ENCODE peak calls at places on chromosomes 1 and 21, in four cellular contexts. I is cardiac muscle cell, U is lung, Q is IMR-90. A is an unnamed sample.

GRCh38 chr1:169546087-169546995 is 39.9 kb downstream of the F5 start:
- DNase-seq in I (peak), U (peak), Q (peak), A (peak)

GRCh38 chr1:69410893-69411292 is 156.8 kb upstream of the LRRC7 start:
- DNase-seq in I (no peak), U (no peak), Q (no peak), A (no peak)

GRCh38 chr1:171762143-171762563 is 19.3 kb upstream of the METTL13 start:
- DNase-seq in I (no peak), U (no peak), Q (no peak), A (no peak)

GRCh38 chr21:24093032-24093431 is 1514.2 kb downstream of the MRPL39 start:
- DNase-seq in I (no peak), U (no peak), Q (no peak), A (no peak)

GRCh38 chr1:227898502-227899140 is 49.1 kb downstream of the WNT9A start:
- DNase-seq in I (no peak), U (no peak), Q (no peak), A (peak)

GRCh38 chr1:39129514-39129913 is 75.0 kb upstream of the MACF1 start:
- DNase-seq in I (no peak), U (no peak), Q (peak), A (no peak)

GRCh38 chr1:62875676-62876075 is 91.7 kb downstream of the ATG4C start:
- DNase-seq in I (no peak), U (no peak), Q (no peak), A (no peak)

GRCh38 chr1:22132517-22133235 is 10.2 kb downstream of the WNT4 start:
- DNase-seq in I (no peak), U (no peak), Q (peak), A (peak)

GRCh38 chr21:15221799-15222386 is 157.1 kb upstream of the NRIP1 start:
- DNase-seq in I (peak), U (peak), Q (peak), A (no peak)

GRCh38 chr1:87402192-87403046 is 73.7 kb downstream of the LMO4 start:
- DNase-seq in I (no peak), U (no peak), Q (peak), A (no peak)

GRCh38 chr1:11147371-11147770 is 41.8 kb upstream of the ANGPTL7 start:
- DNase-seq in I (no peak), U (no peak), Q (peak), A (no peak)

GRCh38 chr1:235650341-235651169 is 971 bp upstream of the GNG4 start:
- DNase-seq in I (peak), U (no peak), Q (no peak), A (peak)

GRCh38 chr1:17774452-17774851 is 19.3 kb downstream of the ACTL8 start:
- DNase-seq in I (no peak), U (no peak), Q (no peak), A (no peak)

GRCh38 chr21:42622284-42622683 is 31.1 kb upstream of the PDE9A start:
- DNase-seq in I (no peak), U (no peak), Q (no peak), A (no peak)

GRCh38 chr1:44294588-44295007 is 60.5 kb downstream of the ERI3 start:
- DNase-seq in I (peak), U (peak), Q (peak), A (peak)

GRCh38 chr1:205440476-205441317 is 15.1 kb downstream of the BLACAT1 start:
- DNase-seq in I (peak), U (peak), Q (peak), A (peak)

GRCh38 chr1:55848906-55849305 is 633.7 kb upstream of the USP24 start:
- DNase-seq in I (no peak), U (no peak), Q (peak), A (no peak)

GRCh38 chr1:179889619-179890018 is 7.5 kb downstream of the TOR1AIP1 start:
- DNase-seq in I (no peak), U (no peak), Q (no peak), A (no peak)

GRCh38 chr1:40592107-40592773 is 60.8 kb downstream of the ZNF684 start:
- DNase-seq in I (no peak), U (no peak), Q (peak), A (no peak)

GRCh38 chr1:51270751-51271150 is 34.7 kb downstream of the RNF11 start:
- DNase-seq in I (no peak), U (no peak), Q (no peak), A (no peak)

GRCh38 chr21:34844033-34844923 is 175.5 kb downstream of the CLIC6 start:
- DNase-seq in I (no peak), U (no peak), Q (peak), A (peak)

GRCh38 chr1:71882241-71883036 is 399.9 kb downstream of the NEGR1 start:
- DNase-seq in I (no peak), U (no peak), Q (peak), A (no peak)

GRCh38 chr1:113935176-113935575 is 6.1 kb downstream of the HIPK1 start:
- DNase-seq in I (no peak), U (no peak), Q (no peak), A (no peak)

GRCh38 chr1:19799877-19800804 is at the start of gene TMCO4:
- DNase-seq in I (peak), U (peak), Q (peak), A (peak)

GRCh38 chr1:235640580-235640979 is 9.0 kb downstream of the GNG4 start:
- DNase-seq in I (no peak), U (no peak), Q (no peak), A (no peak)

GRCh38 chr1:219885680-219886079 is 42.7 kb downstream of the SLC30A10 start:
- DNase-seq in I (no peak), U (no peak), Q (no peak), A (no peak)

GRCh38 chr1:100883963-100884362 is 10.7 kb downstream of the EXTL2 start:
- DNase-seq in I (no peak), U (no peak), Q (peak), A (no peak)

GRCh38 chr1:25204797-25205441 is 27.4 kb downstream of the SYF2 start:
- DNase-seq in I (peak), U (no peak), Q (peak), A (no peak)

GRCh38 chr21:46545911-46546310 is 59.0 kb downstream of the S100B start:
- DNase-seq in I (no peak), U (no peak), Q (no peak), A (no peak)

GRCh38 chr21:36980280-36981048 is 14.0 kb upstream of the HLCS start:
- DNase-seq in I (peak), U (peak), Q (no peak), A (peak)

GRCh38 chr1:244234009-244234643 is 183.0 kb downstream of the ZBTB18 start:
- DNase-seq in I (no peak), U (no peak), Q (no peak), A (no peak)
- TF ChIP-seq CTCF in I (no peak), U (no peak), Q (no peak), A (no peak)

DNA sequence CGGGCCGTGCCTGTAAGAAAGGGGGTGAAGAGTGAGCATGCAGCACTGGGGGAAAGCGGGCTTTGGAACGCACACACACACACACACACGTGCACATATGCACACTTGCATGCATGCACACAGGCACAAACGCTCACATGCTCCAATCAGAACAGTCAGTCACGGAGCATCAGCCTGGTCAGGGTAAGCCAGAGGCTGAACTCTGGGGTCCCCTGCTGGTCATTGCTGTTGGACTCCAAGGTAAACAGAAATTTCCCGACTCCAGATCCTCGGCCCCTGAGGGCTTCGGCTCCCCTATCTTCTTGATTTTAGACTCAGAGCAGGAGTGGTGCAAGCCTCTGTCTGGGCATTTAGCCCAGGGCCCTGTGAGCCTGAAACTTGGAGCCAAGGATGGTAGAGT is 54.2 kb downstream of the SYT2 start:
- DNase-seq in I (peak), U (no peak), Q (peak), A (no peak)
- TF ChIP-seq CTCF in I (peak), U (no peak), Q (peak), A (no peak)

DNA sequence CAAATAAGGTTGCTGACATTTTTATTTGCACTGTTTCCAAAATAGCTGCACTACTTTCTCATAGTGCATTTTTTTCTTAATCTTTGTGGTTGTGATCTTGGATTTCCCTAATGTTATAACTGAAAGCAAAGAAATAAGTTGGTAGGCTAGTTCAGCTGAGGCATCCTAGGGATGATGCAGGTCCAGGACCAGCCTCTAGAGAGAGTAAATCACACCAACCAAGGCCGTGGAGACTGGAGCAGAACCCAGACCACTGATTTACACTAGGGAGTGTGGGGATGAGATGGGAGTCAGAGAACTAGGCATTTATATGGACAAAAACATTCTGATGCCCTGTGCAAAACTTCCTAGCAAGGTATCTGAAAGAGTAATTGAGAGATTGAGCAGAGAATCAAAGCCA is 104.5 kb downstream of the URB2 start:
- DNase-seq in I (no peak), U (no peak), Q (no peak), A (no peak)
- TF ChIP-seq CTCF in I (no peak), U (no peak), Q (no peak), A (no peak)

GRCh38 chr1:110047463-110047862 is 13.0 kb downstream of the STRIP1 start:
- DNase-seq in I (no peak), U (no peak), Q (no peak), A (no peak)
- TF ChIP-seq CTCF in I (no peak), U (no peak), Q (no peak), A (no peak)

GRCh38 chr1:15803380-15803779 is 4.1 kb downstream of the UQCRHL start:
- DNase-seq in I (peak), U (no peak), Q (peak), A (no peak)
- TF ChIP-seq CTCF in I (peak), U (no peak), Q (peak), A (peak)

GRCh38 chr1:203593723-203594122 is 32.9 kb upstream of the ATP2B4 start:
- DNase-seq in I (no peak), U (no peak), Q (peak), A (no peak)
- TF ChIP-seq CTCF in I (no peak), U (no peak), Q (no peak), A (no peak)

GRCh38 chr1:60345049-60345448 is 271.5 kb upstream of the C1orf87 start:
- DNase-seq in I (no peak), U (no peak), Q (no peak), A (no peak)
- TF ChIP-seq CTCF in I (no peak), U (no peak), Q (no peak), A (no peak)

GRCh38 chr21:44267655-44268142 is 6.0 kb upstream of the DNMT3L start:
- DNase-seq in I (no peak), U (no peak), Q (no peak), A (no peak)
- TF ChIP-seq CTCF in I (no peak), U (no peak), Q (peak), A (no peak)

A was measured in ovary.